ENCODE peak calls at places on chromosome 17, in ten cellular contexts. F is MG63; X is stimulated activated CD8-positive, alpha-beta memory T cell treated with anti-CD3 and anti-CD28 coated beads, Interleukin-15, amount 100 ng/mL, for 4 hours; O is HuH-7.5; A is RWPE1; G is stimulated activated CD4-positive, alpha-beta T cell treated with anti-CD3 and anti-CD28 coated beads, Interleukin-4, amount 100 ng/mL, for 48 hours; N is GM03348; T is HFF-Myc; P is brain pericyte; V is H54. E is an unnamed sample.

GRCh38 chr17:29835438-29836351 is 94.3 kb downstream of the SSH2 start:
- DNase-seq in F (peak), V (no peak), X (no peak), O (no peak), N (peak), G (no peak), P (no peak), A (no peak), T (no peak), E (no peak)

GRCh38 chr17:35088911-35089845 is 25.7 kb upstream of the RFFL start:
- DNase-seq in O (peak), F (peak), V (peak), N (peak), G (peak), P (no peak), A (peak), X (peak), T (no peak), E (peak)

GRCh38 chr17:63698886-63699637 is 863 bp downstream of the LIMD2 start:
- DNase-seq in X (peak), N (peak), G (peak), F (no peak), T (no peak), V (no peak), A (no peak), O (no peak), P (no peak), E (peak)

GRCh38 chr17:78530675-78531074 is 46.5 kb downstream of the DNAH17 start:
- DNase-seq in F (no peak), G (no peak), V (no peak), T (no peak), P (no peak), N (no peak), O (no peak), A (no peak), X (no peak), E (no peak)

GRCh38 chr17:10155334-10156081 is 42.9 kb downstream of the GAS7 start:
- DNase-seq in G (no peak), F (peak), V (no peak), P (no peak), T (peak), N (no peak), O (no peak), X (no peak), A (no peak), E (no peak)

GRCh38 chr17:7063518-7064094 is 16.4 kb downstream of the CLEC10A start:
- DNase-seq in P (no peak), X (no peak), V (no peak), A (no peak), N (no peak), T (no peak), O (no peak), F (no peak), G (no peak), E (no peak)

GRCh38 chr17:19249681-19250080 is 12.5 kb downstream of the EPN2 start:
- DNase-seq in O (no peak), N (no peak), P (no peak), G (no peak), X (no peak), F (no peak), A (no peak), V (no peak), T (no peak), E (no peak)

GRCh38 chr17:81961087-81961514 is at the start of gene NOTUM:
- DNase-seq in F (peak), G (no peak), O (peak), N (peak), T (no peak), X (no peak), A (no peak), V (peak), P (no peak), E (no peak)

GRCh38 chr17:81043725-81044427 is 8.9 kb downstream of the BAIAP2 start:
- DNase-seq in P (no peak), N (no peak), X (no peak), O (peak), G (no peak), T (no peak), V (peak), A (peak), F (peak), E (no peak)

GRCh38 chr17:57461082-57461481 is 204.8 kb downstream of the MSI2 start:
- DNase-seq in V (no peak), T (no peak), F (peak), N (no peak), X (no peak), A (no peak), P (no peak), O (no peak), G (no peak), E (no peak)

GRCh38 chr17:38907930-38908675 is 17.3 kb upstream of the LASP1NB start:
- DNase-seq in A (no peak), X (no peak), N (no peak), P (no peak), F (no peak), G (no peak), O (no peak), T (no peak), V (no peak), E (no peak)

GRCh38 chr17:66750756-66751543 is 84.0 kb upstream of the CACNG5 start:
- DNase-seq in P (no peak), O (no peak), G (no peak), X (no peak), F (no peak), N (no peak), V (no peak), A (no peak), T (no peak), E (no peak)

GRCh38 chr17:7667616-7668406 is 17.1 kb downstream of the ATP1B2 start:
- DNase-seq in A (no peak), X (no peak), F (no peak), P (no peak), O (no peak), V (no peak), T (no peak), N (no peak), G (no peak), E (no peak)

GRCh38 chr17:38608648-38609047 is 2.9 kb upstream of the SRCIN1 start:
- DNase-seq in T (no peak), N (no peak), F (no peak), P (no peak), G (no peak), O (no peak), X (no peak), V (no peak), A (peak), E (peak)

GRCh38 chr17:74939534-74939933 is 3.8 kb downstream of the OTOP3 start:
- DNase-seq in T (no peak), P (no peak), X (no peak), F (no peak), G (no peak), A (no peak), V (no peak), N (no peak), O (no peak), E (no peak)

GRCh38 chr17:33038740-33039139 is 47.1 kb downstream of the SPACA3 start:
- DNase-seq in T (no peak), N (peak), F (peak), A (peak), O (peak), G (no peak), P (no peak), X (no peak), V (peak), E (no peak)

GRCh38 chr17:17205368-17206148 is 575 bp downstream of the PLD6 start:
- DNase-seq in G (peak), N (peak), O (peak), A (peak), X (peak), P (no peak), V (no peak), F (peak), T (no peak), E (peak)

GRCh38 chr17:34382586-34383224 is 19.7 kb upstream of the CCL1 start:
- DNase-seq in O (no peak), N (no peak), P (no peak), V (no peak), F (peak), A (no peak), T (no peak), X (no peak), G (peak), E (peak)

GRCh38 chr17:46178550-46179198 is 14.6 kb downstream of the KANSL1 start:
- DNase-seq in X (no peak), F (no peak), P (no peak), T (no peak), A (peak), V (no peak), G (no peak), N (no peak), O (no peak), E (no peak)

GRCh38 chr17:77409282-77410161 is 268.8 kb downstream of the SEC14L1 start:
- DNase-seq in T (peak), A (peak), V (no peak), N (peak), P (no peak), G (no peak), O (no peak), F (peak), X (no peak), E (no peak)

GRCh38 chr17:46120078-46120477 is 73.2 kb downstream of the KANSL1 start:
- DNase-seq in O (no peak), A (no peak), F (no peak), G (no peak), P (no peak), X (no peak), V (no peak), T (no peak), N (no peak), E (peak)

GRCh38 chr17:7897773-7898172 is 9.2 kb downstream of the CHD3 start:
- DNase-seq in T (no peak), V (no peak), X (no peak), P (no peak), A (peak), N (peak), F (no peak), O (peak), G (no peak), E (no peak)

GRCh38 chr17:78599419-78599818 is 22.2 kb upstream of the DNAH17 start:
- DNase-seq in F (no peak), P (no peak), G (no peak), O (no peak), N (no peak), T (no peak), X (no peak), V (no peak), A (no peak), E (no peak)

GRCh38 chr17:80480248-80480647 is 3.8 kb upstream of the NPTX1 start:
- DNase-seq in G (no peak), P (no peak), F (no peak), T (no peak), V (no peak), X (no peak), O (no peak), N (no peak), A (no peak), E (no peak)

GRCh38 chr17:15271731-15272130 is 6.6 kb upstream of the PMP22 start:
- DNase-seq in A (no peak), X (no peak), F (no peak), N (no peak), P (no peak), V (no peak), O (no peak), G (no peak), T (no peak), E (no peak)

GRCh38 chr17:58513391-58513912 is 986 bp downstream of the MTMR4 start:
- DNase-seq in T (no peak), P (no peak), N (no peak), X (no peak), G (no peak), A (no peak), O (no peak), V (no peak), F (no peak), E (no peak)

GRCh38 chr17:68613739-68614298 is 12.7 kb upstream of the FAM20A start:
- DNase-seq in G (no peak), X (no peak), V (no peak), F (peak), T (no peak), N (peak), P (no peak), O (peak), A (no peak), E (peak)

GRCh38 chr17:71033336-71033735 is 864.0 kb downstream of the KCNJ2 start:
- DNase-seq in X (no peak), N (no peak), V (no peak), G (no peak), P (no peak), F (no peak), O (no peak), T (no peak), A (no peak), E (no peak)

GRCh38 chr17:81845881-81846742 is 11.3 kb upstream of the PPP1R27 start:
- DNase-seq in F (no peak), G (no peak), V (no peak), N (no peak), P (no peak), A (no peak), O (no peak), X (no peak), T (no peak), E (no peak)

GRCh38 chr17:83189013-83189672 is 109.7 kb downstream of the METRNL start:
- DNase-seq in F (no peak), V (no peak), T (no peak), X (no peak), N (no peak), P (no peak), G (no peak), O (no peak), A (no peak), E (no peak)

GRCh38 chr17:29219378-29220047 is 27.1 kb upstream of the CRYBA1 start:
- DNase-seq in V (peak), P (peak), X (peak), A (peak), T (peak), G (peak), O (peak), F (peak), N (peak), E (peak)

GRCh38 chr17:73826181-73826871 is 182.1 kb upstream of the SDK2 start:
- DNase-seq in X (no peak), G (no peak), V (no peak), T (no peak), O (no peak), A (no peak), N (no peak), F (no peak), P (no peak), E (no peak)

GRCh38 chr17:76132574-76133338 is 8.3 kb downstream of the FOXJ1 start:
- DNase-seq in P (no peak), V (no peak), A (peak), O (peak), X (no peak), N (no peak), T (no peak), F (no peak), G (no peak), E (no peak)